ENCODE peak calls at places on chromosomes 5 and 9, in ten cellular contexts. N is Peyer's patch; S is brain microvascular endothelial cell; T is astrocyte of the spinal cord; X is A549; F is nephron progenitor cell; A is IMR-90; L is neural crest cell; R is CD4-positive, alpha-beta T cell; D is cardiac muscle cell. G is an unnamed sample.

GRCh38 chr9:84146893-84147705 is 166.5 kb downstream of the RMI1 start:
- DNase-seq in N (no peak), S (no peak), T (no peak), X (no peak), F (no peak), A (no peak), L (no peak), R (no peak), D (no peak), G (no peak)

GRCh38 chr5:113806250-113806649 is 292.8 kb downstream of the YTHDC2 start:
- DNase-seq in N (no peak), S (no peak), T (peak), X (no peak), F (no peak), A (peak), L (no peak), R (no peak), D (peak), G (no peak)

GRCh38 chr9:123368481-123369153 is 12.6 kb downstream of the CRB2 start:
- DNase-seq in N (no peak), S (no peak), T (no peak), X (no peak), F (no peak), A (no peak), L (no peak), R (no peak), D (no peak), G (no peak)

GRCh38 chr5:8825161-8825757 is 720.6 kb downstream of the SEMA5A start:
- DNase-seq in N (no peak), S (peak), T (peak), X (no peak), F (no peak), A (peak), L (no peak), R (no peak), D (no peak), G (no peak)

GRCh38 chr5:61486476-61486875 is 154.4 kb downstream of the ZSWIM6 start:
- DNase-seq in N (no peak), S (no peak), T (no peak), X (no peak), F (no peak), A (no peak), L (no peak), R (no peak), D (no peak), G (no peak)

GRCh38 chr9:89999534-90000370 is 394.9 kb downstream of the GADD45G start:
- DNase-seq in N (peak), S (peak), T (peak), X (peak), F (no peak), A (peak), L (no peak), R (peak), D (peak), G (peak)

GRCh38 chr9:130120832-130121231 is 51.4 kb upstream of the NCS1 start:
- DNase-seq in N (no peak), S (no peak), T (no peak), X (no peak), F (no peak), A (no peak), L (no peak), R (no peak), D (no peak), G (no peak)

GRCh38 chr5:133944263-133945230 is 23.9 kb downstream of the C5orf15 start:
- DNase-seq in N (no peak), S (peak), T (peak), X (peak), F (peak), A (peak), L (peak), R (no peak), D (peak), G (no peak)

GRCh38 chr5:61631438-61631941 is 299.4 kb downstream of the ZSWIM6 start:
- DNase-seq in N (no peak), S (peak), T (peak), X (no peak), F (no peak), A (peak), L (peak), R (no peak), D (peak), G (no peak)

GRCh38 chr5:115168829-115169391 is 798 bp downstream of the TRIM36 start:
- DNase-seq in N (peak), S (no peak), T (no peak), X (no peak), F (peak), A (no peak), L (no peak), R (no peak), D (no peak), G (no peak)

GRCh38 chr5:72187388-72188070 is 80.3 kb downstream of the MAP1B start:
- DNase-seq in N (no peak), S (no peak), T (no peak), X (no peak), F (no peak), A (no peak), L (no peak), R (no peak), D (no peak), G (no peak)

GRCh38 chr9:99299214-99300102 is 77.4 kb downstream of the SEC61B start:
- DNase-seq in N (no peak), S (peak), T (peak), X (peak), F (no peak), A (peak), L (no peak), R (no peak), D (peak), G (no peak)

GRCh38 chr9:127742435-127743088 is 7.5 kb upstream of the TOR2A start:
- DNase-seq in N (no peak), S (no peak), T (peak), X (peak), F (peak), A (peak), L (peak), R (no peak), D (peak), G (no peak)

DNA sequence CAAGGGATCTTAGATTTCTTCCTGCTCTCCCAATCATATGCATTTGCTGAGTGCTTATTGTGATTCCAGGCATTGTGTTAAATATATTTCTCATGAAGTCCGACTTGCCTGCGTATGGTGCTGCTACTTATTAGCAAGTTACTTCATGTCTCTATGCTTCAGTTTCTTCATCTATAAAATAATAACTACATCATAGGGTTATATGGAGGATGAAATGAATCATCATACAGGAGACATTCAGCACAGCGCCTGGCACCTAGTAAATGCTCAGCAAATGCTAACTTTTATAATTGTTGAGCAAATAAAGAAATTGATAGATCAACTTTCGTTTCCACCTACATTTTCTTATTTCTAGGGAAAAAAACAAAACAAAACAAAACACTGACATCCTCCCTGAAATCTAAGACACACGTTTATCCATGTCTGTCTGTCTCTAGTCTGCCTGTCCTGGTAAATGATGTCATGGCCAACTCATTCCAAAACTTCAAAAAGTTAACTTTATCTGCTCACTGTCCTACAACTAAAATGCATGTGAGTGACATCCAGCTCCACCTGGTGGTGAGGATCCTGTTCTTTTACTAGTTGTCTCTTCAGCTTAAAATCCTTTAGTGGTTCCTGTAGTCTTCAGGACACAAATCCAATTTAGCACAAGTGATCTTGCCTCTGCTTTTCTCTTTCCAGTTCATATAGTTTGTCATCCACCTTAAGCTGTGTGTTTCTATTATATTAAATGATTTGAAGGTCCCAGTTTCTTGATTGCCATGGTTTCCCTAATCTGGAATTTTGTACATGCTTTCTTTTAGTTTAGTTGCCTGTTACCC is 27.7 kb downstream of the PPP3R2 start:
- DNase-seq in N (no peak), S (peak), T (peak), X (peak), F (peak), A (peak), L (no peak), R (no peak), D (peak), G (no peak)
- TF ChIP-seq CTCF in N (peak), S (peak), T (peak), X (peak), F (peak), A (peak), L (peak), R (peak), D (peak), G (no peak)

DNA sequence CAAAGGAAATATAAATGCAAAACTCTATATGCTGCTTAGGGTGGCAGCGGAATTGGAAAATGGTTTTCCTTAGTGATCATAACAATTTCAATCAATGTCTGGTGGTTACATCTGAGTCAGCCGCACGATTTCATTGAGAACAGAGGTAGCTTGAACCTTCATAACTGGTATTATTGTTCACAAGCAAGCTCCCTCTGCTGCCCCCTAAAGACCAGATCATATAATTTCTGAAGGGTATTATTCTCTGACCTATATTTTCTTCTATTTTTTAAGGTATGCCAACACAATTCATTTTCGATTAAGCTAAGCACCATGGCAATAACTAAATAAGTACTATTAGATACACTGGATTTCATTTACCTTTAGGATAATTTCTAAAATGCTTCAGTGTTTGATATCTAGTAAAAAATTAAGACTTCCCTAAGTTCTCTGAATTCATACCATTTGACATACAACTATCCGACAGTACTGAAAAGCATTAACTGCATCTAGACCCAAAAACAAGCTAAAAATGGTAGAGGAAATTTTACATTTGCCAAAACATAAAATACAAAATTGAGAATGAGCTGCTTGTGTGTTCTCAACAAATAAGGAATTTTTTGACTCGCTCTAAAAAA is 181.1 kb upstream of the SPEF2 start:
- DNase-seq in N (no peak), S (peak), T (peak), X (peak), F (no peak), A (peak), L (peak), R (no peak), D (peak), G (no peak)
- TF ChIP-seq CTCF in N (peak), S (peak), T (peak), X (peak), F (peak), A (peak), L (peak), R (no peak), D (peak), G (no peak)

DNA sequence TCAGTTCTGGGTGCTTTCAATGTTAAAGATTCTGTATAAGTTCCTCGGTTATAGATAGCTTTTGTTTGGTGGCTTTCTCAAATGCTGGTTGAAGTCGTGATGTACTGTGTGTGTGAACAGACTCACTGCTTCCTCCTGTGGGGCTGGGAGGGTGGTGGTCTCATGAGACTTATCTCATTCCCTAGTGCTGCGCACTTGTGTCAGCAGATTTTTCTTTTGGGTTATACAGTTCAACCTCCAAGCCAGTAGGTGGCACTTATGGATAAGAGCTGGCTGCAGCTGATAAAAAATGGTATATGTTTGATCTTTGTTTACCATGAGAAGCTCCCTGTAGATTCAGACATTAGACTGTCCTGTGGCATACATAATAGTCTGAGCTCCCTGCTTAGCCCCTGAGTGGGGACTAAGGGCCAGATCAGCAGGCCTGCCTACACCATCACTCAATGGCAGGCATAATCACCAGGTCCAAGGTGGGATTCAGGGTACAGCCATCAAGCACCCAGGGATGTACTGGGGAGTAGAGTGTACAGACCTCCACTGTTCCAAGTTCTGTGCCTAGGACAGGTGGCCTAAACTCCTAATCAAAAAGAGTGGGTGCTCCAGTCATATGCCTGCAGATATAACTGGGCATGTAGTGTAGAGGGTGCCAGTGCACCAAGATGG is 174.2 kb downstream of the OXCT1 start:
- DNase-seq in N (no peak), S (no peak), T (no peak), X (peak), F (no peak), A (no peak), L (no peak), R (no peak), D (peak), G (no peak)
- TF ChIP-seq CTCF in N (no peak), S (peak), T (peak), X (no peak), F (no peak), A (peak), L (peak), R (no peak), D (peak), G (no peak)

DNA sequence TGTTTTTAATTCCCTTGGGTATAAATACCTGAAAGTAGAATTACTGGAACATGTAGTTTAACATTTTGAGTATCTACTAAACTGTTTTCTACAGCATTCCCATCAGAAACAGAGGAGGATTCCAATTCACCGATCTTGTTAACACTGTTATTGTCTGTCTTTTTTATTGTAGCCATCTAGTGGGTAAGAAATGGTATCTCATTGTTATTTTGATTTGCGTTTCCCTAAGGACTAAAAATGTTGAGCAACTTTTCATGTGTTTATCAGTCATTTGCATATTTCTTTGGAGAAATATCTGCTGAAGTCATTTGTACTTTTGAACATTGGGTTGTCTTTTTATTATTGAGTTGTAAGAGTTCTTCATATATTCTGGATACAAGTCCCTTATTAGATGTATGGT is 135.2 kb upstream of the NFIL3 start:
- DNase-seq in N (no peak), S (no peak), T (no peak), X (no peak), F (no peak), A (no peak), L (no peak), R (no peak), D (peak), G (no peak)
- TF ChIP-seq CTCF in N (no peak), S (no peak), T (no peak), X (no peak), F (no peak), A (no peak), L (peak), R (no peak), D (peak), G (no peak)

GRCh38 chr9:131559416-131560000 is 14.2 kb downstream of the PRRT1B start:
- DNase-seq in N (no peak), S (no peak), T (no peak), X (no peak), F (no peak), A (no peak), L (no peak), R (no peak), D (no peak), G (no peak)

GRCh38 chr9:131555841-131556673 is 10.7 kb downstream of the PRRT1B start:
- DNase-seq in N (no peak), S (no peak), T (no peak), X (no peak), F (no peak), A (no peak), L (no peak), R (no peak), D (no peak), G (no peak)

GRCh38 chr9:131554865-131555351 is 9.6 kb downstream of the PRRT1B start:
- DNase-seq in N (no peak), S (no peak), T (no peak), X (no peak), F (peak), A (no peak), L (no peak), R (no peak), D (no peak), G (no peak)

GRCh38 chr9:131554088-131554864 is 9.0 kb downstream of the PRRT1B start:
- DNase-seq in N (no peak), S (no peak), T (no peak), X (no peak), F (no peak), A (no peak), L (no peak), R (no peak), D (no peak), G (no peak)

DNA sequence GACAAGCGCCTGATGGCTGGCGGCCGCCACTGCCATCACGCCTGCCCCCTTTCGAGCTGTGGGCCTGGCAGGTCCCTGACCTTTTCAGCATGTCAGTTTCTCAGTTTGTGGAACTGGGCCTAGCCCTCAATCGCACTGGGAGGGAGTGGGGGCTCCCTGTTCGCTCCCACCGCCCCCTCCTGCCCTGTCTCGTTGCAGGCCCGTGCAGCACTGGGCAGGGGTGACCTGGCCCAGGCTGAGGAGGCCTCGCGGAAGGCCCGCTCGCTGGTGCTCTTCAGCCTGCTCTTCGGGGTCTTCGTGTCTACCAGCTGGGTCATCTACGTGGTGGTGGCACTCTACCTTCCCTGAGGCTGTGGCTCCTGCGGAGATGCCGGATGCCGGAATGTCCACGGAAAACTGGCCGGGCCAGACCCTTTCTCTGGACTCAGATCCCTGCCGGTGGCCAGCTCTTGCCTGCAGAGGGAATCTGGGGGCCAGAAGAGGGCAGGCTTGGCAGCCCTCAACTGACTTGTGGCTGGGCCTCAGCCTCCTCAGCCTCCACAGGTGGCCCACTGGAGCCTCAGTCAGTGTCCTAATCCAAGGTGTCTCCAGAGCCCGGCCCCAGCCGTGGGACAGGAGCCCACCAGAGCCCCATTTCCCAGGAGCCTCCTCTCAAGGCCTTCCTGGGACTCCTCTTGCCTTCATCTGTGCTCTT is 12.7 kb downstream of the PRRT1B start:
- DNase-seq in N (no peak), S (no peak), T (no peak), X (no peak), F (no peak), A (no peak), L (no peak), R (no peak), D (no peak), G (no peak)
- TF ChIP-seq CTCF in N (no peak), S (no peak), T (no peak), X (no peak), F (no peak), A (no peak), L (no peak), R (no peak), D (no peak), G (no peak)

DNA sequence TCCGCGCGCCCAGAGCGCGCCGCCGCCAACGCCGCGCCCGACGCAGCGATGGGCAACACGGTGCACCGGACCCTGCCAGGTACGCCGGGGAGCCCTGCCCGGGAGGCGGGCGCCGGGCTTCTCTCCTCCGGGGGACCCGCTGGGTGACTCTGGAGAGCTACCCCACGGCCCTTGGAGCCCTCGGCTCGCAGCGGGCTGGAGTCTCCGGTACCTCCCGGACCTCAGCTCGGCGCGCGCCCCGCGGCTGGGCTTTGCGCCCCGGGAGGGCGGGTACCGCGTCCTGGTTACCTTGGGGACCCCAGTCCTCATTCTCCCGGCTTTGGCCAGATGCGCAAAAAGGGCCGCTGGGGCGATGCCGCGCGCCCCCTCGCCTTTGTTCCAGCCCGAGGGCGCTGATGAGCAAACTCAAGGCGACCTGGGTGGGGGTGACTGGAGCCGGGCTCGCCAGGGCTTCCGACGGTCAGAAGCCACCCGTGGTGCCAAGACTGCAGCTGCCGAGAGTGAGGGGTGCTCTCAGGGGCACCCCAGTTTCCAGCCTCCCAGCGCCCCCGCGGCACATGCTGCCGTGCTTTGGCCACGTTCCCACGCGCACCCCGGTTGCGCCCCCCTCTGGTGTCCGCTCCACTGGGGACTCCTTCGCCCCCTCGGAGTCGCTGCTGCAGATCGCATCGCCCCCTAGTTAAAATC is 439 bp downstream of the NEURL1B start:
- DNase-seq in N (no peak), S (no peak), T (no peak), X (peak), F (peak), A (no peak), L (peak), R (no peak), D (no peak), G (no peak)
- TF ChIP-seq CTCF in N (no peak), S (peak), T (peak), X (peak), F (no peak), A (peak), L (peak), R (no peak), D (peak), G (no peak)

GRCh38 chr5:150987746-150988145 is 32.6 kb upstream of the GPX3 start:
- DNase-seq in N (no peak), S (no peak), T (no peak), X (no peak), F (no peak), A (no peak), L (no peak), R (no peak), D (no peak), G (no peak)

GRCh38 chr5:150993836-150994412 is 26.5 kb upstream of the GPX3 start:
- DNase-seq in N (no peak), S (no peak), T (no peak), X (no peak), F (no peak), A (no peak), L (no peak), R (no peak), D (no peak), G (no peak)

GRCh38 chr5:150993422-150993821 is 27.0 kb upstream of the GPX3 start:
- DNase-seq in N (no peak), S (no peak), T (no peak), X (no peak), F (no peak), A (no peak), L (no peak), R (no peak), D (no peak), G (no peak)

GRCh38 chr5:150992705-150993104 is 27.7 kb upstream of the GPX3 start:
- DNase-seq in N (no peak), S (no peak), T (no peak), X (no peak), F (no peak), A (no peak), L (no peak), R (no peak), D (no peak), G (no peak)

GRCh38 chr5:150989695-150990094 is 30.7 kb upstream of the GPX3 start:
- DNase-seq in N (no peak), S (no peak), T (no peak), X (no peak), F (no peak), A (no peak), L (no peak), R (no peak), D (peak), G (no peak)
- TF ChIP-seq CTCF in N (no peak), S (peak), T (peak), X (peak), F (no peak), A (peak), L (no peak), R (no peak), D (peak), G (no peak)

GRCh38 chr5:141668601-141669265 is 13.3 kb downstream of the ARAP3 start:
- DNase-seq in N (no peak), S (peak), T (peak), X (no peak), F (no peak), A (peak), L (no peak), R (no peak), D (no peak), G (no peak)
- TF ChIP-seq CTCF in N (no peak), S (no peak), T (no peak), X (no peak), F (no peak), A (no peak), L (no peak), R (no peak), D (no peak), G (no peak)

G was measured in natural killer cell.